ENCODE peak calls at places on chromosomes 3 and 15, in five cellular contexts. One of them, this sample, is unnamed.

GRCh38 chr3:36796896-36797295 is 32.5 kb upstream of the DCLK3 start:
- DNase-seq in NCI-H2081 treated with DMSO at 0.1 percent for 48 hours: no peak
- DNase-seq in GM10248: no peak
- DNase-seq in CD8-positive, alpha-beta memory T cell: no peak
- DNase-seq in GM03348: peak; percentile 20
- DNase-seq in this sample: no peak

GRCh38 chr3:111072016-111072891 is 638 bp downstream of the NECTIN3 start:
- DNase-seq in NCI-H2081 treated with DMSO at 0.1 percent for 48 hours: no peak
- DNase-seq in GM10248: no peak
- DNase-seq in CD8-positive, alpha-beta memory T cell: no peak
- DNase-seq in GM03348: peak; percentile 60
- DNase-seq in this sample: no peak

GRCh38 chr3:41148446-41148845 is 50.9 kb upstream of the CTNNB1 start:
- DNase-seq in NCI-H2081 treated with DMSO at 0.1 percent for 48 hours: no peak
- DNase-seq in GM10248: no peak
- DNase-seq in CD8-positive, alpha-beta memory T cell: no peak
- DNase-seq in GM03348: no peak
- DNase-seq in this sample: no peak

GRCh38 chr3:147383617-147384016 is 22.7 kb downstream of the ZIC4 start:
- DNase-seq in NCI-H2081 treated with DMSO at 0.1 percent for 48 hours: no peak
- DNase-seq in GM10248: no peak
- DNase-seq in CD8-positive, alpha-beta memory T cell: no peak
- DNase-seq in GM03348: no peak
- DNase-seq in this sample: peak; percentile 12

GRCh38 chr15:56440226-56440770 is 24.6 kb downstream of the MNS1 start:
- DNase-seq in NCI-H2081 treated with DMSO at 0.1 percent for 48 hours: no peak
- DNase-seq in GM10248: no peak
- DNase-seq in CD8-positive, alpha-beta memory T cell: no peak
- DNase-seq in GM03348: no peak
- DNase-seq in this sample: no peak

GRCh38 chr3:158347966-158348365 is 223.0 kb upstream of the MLF1 start:
- DNase-seq in NCI-H2081 treated with DMSO at 0.1 percent for 48 hours: no peak
- DNase-seq in GM10248: no peak
- DNase-seq in CD8-positive, alpha-beta memory T cell: no peak
- DNase-seq in GM03348: peak; percentile 31
- DNase-seq in this sample: no peak

GRCh38 chr15:101220060-101220459 is 31.8 kb downstream of the CHSY1 start:
- DNase-seq in NCI-H2081 treated with DMSO at 0.1 percent for 48 hours: no peak
- DNase-seq in GM10248: no peak
- DNase-seq in CD8-positive, alpha-beta memory T cell: no peak
- DNase-seq in GM03348: no peak
- DNase-seq in this sample: no peak

GRCh38 chr3:7381741-7382140 is 520.8 kb downstream of the GRM7 start:
- DNase-seq in NCI-H2081 treated with DMSO at 0.1 percent for 48 hours: no peak
- DNase-seq in GM10248: no peak
- DNase-seq in CD8-positive, alpha-beta memory T cell: no peak
- DNase-seq in GM03348: no peak
- DNase-seq in this sample: no peak

GRCh38 chr15:39077998-39078397 is 502.9 kb upstream of the THBS1 start:
- DNase-seq in NCI-H2081 treated with DMSO at 0.1 percent for 48 hours: no peak
- DNase-seq in GM10248: no peak
- DNase-seq in CD8-positive, alpha-beta memory T cell: no peak
- DNase-seq in GM03348: peak; percentile 62
- DNase-seq in this sample: no peak

GRCh38 chr15:36914962-36915808 is 185.2 kb downstream of the MEIS2 start:
- DNase-seq in NCI-H2081 treated with DMSO at 0.1 percent for 48 hours: no peak
- DNase-seq in GM10248: no peak
- DNase-seq in CD8-positive, alpha-beta memory T cell: no peak
- DNase-seq in GM03348: no peak
- DNase-seq in this sample: no peak

GRCh38 chr15:82943176-82943575 is 9.3 kb downstream of the HOMER2 start:
- DNase-seq in NCI-H2081 treated with DMSO at 0.1 percent for 48 hours: no peak
- DNase-seq in GM10248: no peak
- DNase-seq in CD8-positive, alpha-beta memory T cell: no peak
- DNase-seq in GM03348: no peak
- DNase-seq in this sample: no peak

GRCh38 chr15:26721231-26721630 is 51.6 kb downstream of the GABRB3 start:
- DNase-seq in NCI-H2081 treated with DMSO at 0.1 percent for 48 hours: no peak
- DNase-seq in GM10248: no peak
- DNase-seq in CD8-positive, alpha-beta memory T cell: no peak
- DNase-seq in GM03348: no peak
- DNase-seq in this sample: no peak

GRCh38 chr3:191141728-191142127 is 57.3 kb upstream of the OSTN start:
- DNase-seq in NCI-H2081 treated with DMSO at 0.1 percent for 48 hours: no peak
- DNase-seq in GM10248: no peak
- DNase-seq in CD8-positive, alpha-beta memory T cell: no peak
- DNase-seq in GM03348: peak; percentile 61
- DNase-seq in this sample: no peak

GRCh38 chr15:52678036-52678467 is 1.1 kb downstream of the ATOSA start:
- DNase-seq in NCI-H2081 treated with DMSO at 0.1 percent for 48 hours: no peak
- DNase-seq in GM10248: peak; percentile 40
- DNase-seq in CD8-positive, alpha-beta memory T cell: peak; percentile 42
- DNase-seq in GM03348: peak; percentile 78
- DNase-seq in this sample: peak; percentile 82

GRCh38 chr3:24588568-24588967 is 93.9 kb upstream of the THRB start:
- DNase-seq in NCI-H2081 treated with DMSO at 0.1 percent for 48 hours: no peak
- DNase-seq in GM10248: no peak
- DNase-seq in CD8-positive, alpha-beta memory T cell: no peak
- DNase-seq in GM03348: no peak
- DNase-seq in this sample: no peak

GRCh38 chr3:126039870-126040269 is 44.1 kb downstream of the SLC41A3 start:
- DNase-seq in NCI-H2081 treated with DMSO at 0.1 percent for 48 hours: no peak
- DNase-seq in GM10248: no peak
- DNase-seq in CD8-positive, alpha-beta memory T cell: no peak
- DNase-seq in GM03348: no peak
- DNase-seq in this sample: no peak